ENCODE peak calls at places on chromosome 22, in five cellular contexts. N is T-helper 1 cell, P is iPS-NIHi11, U is HFF-Myc, W is astrocyte. J is an unnamed sample.

GRCh38 chr22:41964106-41964494 is 5.1 kb upstream of the SEPTIN3 start:
- DNase-seq in N (no peak), P (no peak), U (no peak), W (no peak), J (no peak)

GRCh38 chr22:40479887-40480538 is 109.6 kb downstream of the SGSM3 start:
- DNase-seq in N (no peak), P (no peak), U (no peak), W (no peak), J (peak; percentile 31)

GRCh38 chr22:42335839-42336378 is 65.5 kb upstream of the TCF20 start:
- DNase-seq in N (no peak), P (no peak), U (no peak), W (no peak), J (no peak)

GRCh38 chr22:18091916-18092526 is 14.2 kb downstream of the PEX26 start:
- DNase-seq in N (peak; percentile 32), P (no peak), U (no peak), W (peak; percentile 56), J (peak; percentile 82)

GRCh38 chr22:48222742-48223487 is 1460.5 kb downstream of the TBC1D22A start:
- DNase-seq in N (no peak), P (no peak), U (no peak), W (no peak), J (no peak)

GRCh38 chr22:30265851-30266444 is 703 bp downstream of the OSM start:
- DNase-seq in N (peak; percentile 76), P (no peak), U (no peak), W (no peak), J (no peak)

GRCh38 chr22:24432059-24432853 is 4.9 kb downstream of the ADORA2A start:
- DNase-seq in N (no peak), P (no peak), U (no peak), W (peak; percentile 63), J (peak; percentile 75)

GRCh38 chr22:49936018-49936972 is 17.9 kb downstream of the CRELD2 start:
- DNase-seq in N (peak; percentile 85), P (peak; percentile 70), U (no peak), W (peak; percentile 66), J (peak; percentile 80)

GRCh38 chr22:33807465-33807864 is 112.8 kb downstream of the LARGE1 start:
- DNase-seq in N (no peak), P (no peak), U (no peak), W (peak; percentile 22), J (peak; percentile 32)

GRCh38 chr22:42644422-42645340 is 4.3 kb upstream of the ATP5MGL start:
- DNase-seq in N (no peak), P (no peak), U (no peak), W (peak; percentile 22), J (peak; percentile 66)

GRCh38 chr22:39457047-39457545 is 284 bp downstream of the MGAT3 start:
- DNase-seq in N (no peak), P (peak; percentile 86), U (no peak), W (no peak), J (peak; percentile 45)

GRCh38 chr22:50085211-50085999 is at the start of gene MLC1:
- DNase-seq in N (no peak), P (no peak), U (no peak), W (peak; percentile 83), J (no peak)

GRCh38 chr22:45933503-45934167 is 43.3 kb downstream of the WNT7B start:
- DNase-seq in N (no peak), P (no peak), U (no peak), W (no peak), J (no peak)

GRCh38 chr22:36184433-36185035 is 17.1 kb downstream of the APOL4 start:
- DNase-seq in N (no peak), P (no peak), U (no peak), W (peak; percentile 24), J (peak; percentile 65)

GRCh38 chr22:24510694-24511625 is 15.8 kb downstream of the UPB1 start:
- DNase-seq in N (no peak), P (no peak), U (no peak), W (peak; percentile 74), J (peak; percentile 70)

GRCh38 chr22:43152355-43153071 is 1.2 kb downstream of the TSPO start:
- DNase-seq in N (peak; percentile 57), P (no peak), U (no peak), W (peak; percentile 27), J (peak; percentile 86)

GRCh38 chr22:34861787-34862186 is 204.2 kb upstream of the ISX start:
- DNase-seq in N (no peak), P (no peak), U (no peak), W (no peak), J (no peak)

GRCh38 chr22:30785527-30785926 is 90.9 kb downstream of the OSBP2 start:
- DNase-seq in N (no peak), P (no peak), U (no peak), W (no peak), J (no peak)

GRCh38 chr22:32991353-32992115 is 66.6 kb downstream of the SYN3 start:
- DNase-seq in N (no peak), P (no peak), U (no peak), W (no peak), J (peak; percentile 32)

GRCh38 chr22:22709719-22710445 is 65.5 kb downstream of the GGTLC2 start:
- DNase-seq in N (no peak), P (peak; percentile 73), U (no peak), W (no peak), J (no peak)

GRCh38 chr22:24836282-24836681 is 30.3 kb downstream of the SGSM1 start:
- DNase-seq in N (no peak), P (no peak), U (no peak), W (no peak), J (no peak)

J was measured in GM03348.